ENCODE peak calls at places on chromosome 4, in eight cellular contexts. H, P, G, D, E, B, N and J are unnamed samples.
A peak's percentile ranks its signal among the peaks of the same experiment; 100 is the strongest.

GRCh38 chr4:37665347-37666009 is 20.7 kb downstream of the RELL1 start:
- DNase-seq in D (no peak), G (no peak), H (no peak), E (no peak), B (no peak), N (peak; percentile 91), P (no peak), J (no peak)

GRCh38 chr4:184514121-184514988 is 40.0 kb upstream of the IRF2 start:
- DNase-seq in B (peak; percentile 78), G (peak; percentile 23), P (peak; percentile 84), E (no peak), H (peak; percentile 95), N (peak; percentile 48), D (peak; percentile 57), J (no peak)

GRCh38 chr4:71769434-71769833 is 14.4 kb downstream of the GC start:
- DNase-seq in H (no peak), D (no peak), P (no peak), B (no peak), N (no peak), G (peak; percentile 54), E (no peak), J (no peak)

GRCh38 chr4:94758141-94758699 is 465 bp downstream of the BMPR1B start:
- DNase-seq in N (peak; percentile 49), B (peak; percentile 91), H (no peak), P (no peak), E (peak; percentile 42), G (peak; percentile 54), D (peak; percentile 89), J (no peak)

GRCh38 chr4:27692098-27692679 is 831.5 kb downstream of the STIM2 start:
- DNase-seq in H (peak; percentile 29), G (peak; percentile 61), N (peak; percentile 5), B (no peak), E (no peak), P (peak; percentile 32), D (peak; percentile 67), J (peak; percentile 52)

GRCh38 chr4:121582296-121582695 is 114.5 kb downstream of the ANXA5 start:
- DNase-seq in H (no peak), E (no peak), D (no peak), G (no peak), N (no peak), B (no peak), P (peak; percentile 35), J (no peak)

GRCh38 chr4:103887191-103887590 is 167.4 kb upstream of the TACR3 start:
- DNase-seq in E (no peak), G (no peak), H (no peak), B (no peak), N (no peak), D (no peak), P (no peak), J (no peak)

GRCh38 chr4:114386637-114387233 is 211.9 kb upstream of the UGT8 start:
- DNase-seq in N (peak; percentile 59), B (no peak), H (peak; percentile 60), E (peak; percentile 17), P (no peak), D (no peak), G (peak; percentile 55), J (peak; percentile 26)

GRCh38 chr4:120995611-120996010 is 73.1 kb upstream of the PRDM5 start:
- DNase-seq in N (no peak), B (no peak), H (no peak), D (no peak), G (no peak), E (no peak), P (no peak), J (no peak)

GRCh38 chr4:76744253-76744921 is 153.6 kb downstream of the SOWAHB start:
- DNase-seq in G (peak; percentile 28), H (peak; percentile 83), N (peak; percentile 69), P (no peak), D (no peak), B (no peak), E (no peak), J (no peak)

GRCh38 chr4:152643153-152644035 is 36.4 kb downstream of the TMEM154 start:
- DNase-seq in P (no peak), E (no peak), G (no peak), N (no peak), H (no peak), B (no peak), D (peak; percentile 55), J (peak; percentile 55)

GRCh38 chr4:173214661-173215060 is 46.0 kb downstream of the GALNT7 start:
- DNase-seq in D (no peak), H (peak; percentile 17), G (peak; percentile 25), E (no peak), P (peak; percentile 55), B (no peak), N (no peak), J (no peak)

GRCh38 chr4:15479913-15480185 is 10.2 kb downstream of the CC2D2A start:
- DNase-seq in N (no peak), H (peak; percentile 91), E (no peak), G (no peak), D (no peak), B (no peak), P (no peak), J (no peak)

GRCh38 chr4:8010618-8011017 is 71.0 kb upstream of the AFAP1 start:
- DNase-seq in G (no peak), B (peak; percentile 87), P (no peak), H (peak; percentile 57), D (no peak), E (peak; percentile 57), N (no peak), J (no peak)

DNA sequence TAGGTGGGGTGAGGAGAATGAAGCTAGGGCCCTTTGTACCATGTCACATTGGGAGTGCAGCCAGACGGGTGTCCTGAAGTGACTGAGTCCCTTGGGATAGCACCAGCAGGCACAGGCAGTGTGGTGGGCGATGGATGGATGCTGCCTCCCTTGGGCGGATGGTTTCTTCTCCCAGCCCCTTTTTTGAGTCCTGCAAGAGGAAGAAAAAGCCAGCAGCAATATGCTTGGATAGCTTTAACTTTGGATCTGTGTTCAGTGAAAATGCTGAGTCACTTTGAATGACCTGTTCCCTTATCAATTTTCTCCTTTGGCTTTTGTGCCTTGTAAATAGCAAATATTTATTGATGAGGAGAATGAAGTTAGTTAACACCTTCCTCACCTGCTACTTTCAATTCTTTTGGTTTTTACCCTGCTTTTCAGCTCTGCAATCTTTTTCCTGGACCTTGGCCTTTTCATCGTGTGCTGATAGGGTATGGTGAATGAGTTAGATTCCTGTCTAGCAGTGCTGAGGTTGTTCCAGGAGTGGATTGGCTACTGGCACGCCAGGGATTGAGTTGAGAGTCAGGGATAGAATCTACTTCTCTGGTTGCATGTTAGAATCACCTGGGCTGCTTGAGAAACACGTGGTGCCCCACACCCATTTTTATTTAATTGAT is 10.2 kb downstream of the DCUN1D4 start:
- DNase-seq in N (peak; percentile 6), G (no peak), P (no peak), H (peak; percentile 17), E (no peak), D (peak; percentile 60), B (no peak), J (no peak)
- H3K9ac ChIP-seq in N (no peak overlapping the region), G (no peak overlapping the region), P (no peak overlapping the region), H (no peak overlapping the region), E (no peak overlapping the region), D (no peak overlapping the region), B (no peak overlapping the region), J (no peak overlapping the region)

DNA sequence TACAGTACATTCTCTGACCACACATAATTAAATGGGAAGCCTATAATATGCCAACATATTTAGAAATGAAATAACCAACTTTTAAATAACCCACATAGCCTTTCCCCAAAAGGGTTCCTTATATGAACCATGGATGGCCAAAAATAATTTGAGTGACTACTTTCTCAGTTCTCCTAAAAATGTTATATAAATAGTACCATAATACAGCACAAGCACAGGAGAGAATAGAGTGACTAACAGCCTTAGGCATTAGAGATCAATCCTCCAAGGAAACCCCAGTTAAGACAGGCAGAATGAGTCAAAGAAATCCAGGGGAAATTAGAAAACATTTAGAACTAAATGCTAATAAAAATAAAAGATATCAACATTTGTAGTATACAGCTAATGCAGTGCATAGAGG is 50.2 kb downstream of the ANKRD17 start:
- DNase-seq in B (no peak), N (no peak), G (peak; percentile 14), P (peak; percentile 54), H (peak; percentile 79), D (no peak), E (no peak), J (no peak)
- H3K9ac ChIP-seq in B (no peak overlapping the region), N (no peak overlapping the region), G (no peak overlapping the region), P (no peak overlapping the region), H (no peak overlapping the region), D (no peak overlapping the region), E (no peak overlapping the region), J (no peak overlapping the region)

DNA sequence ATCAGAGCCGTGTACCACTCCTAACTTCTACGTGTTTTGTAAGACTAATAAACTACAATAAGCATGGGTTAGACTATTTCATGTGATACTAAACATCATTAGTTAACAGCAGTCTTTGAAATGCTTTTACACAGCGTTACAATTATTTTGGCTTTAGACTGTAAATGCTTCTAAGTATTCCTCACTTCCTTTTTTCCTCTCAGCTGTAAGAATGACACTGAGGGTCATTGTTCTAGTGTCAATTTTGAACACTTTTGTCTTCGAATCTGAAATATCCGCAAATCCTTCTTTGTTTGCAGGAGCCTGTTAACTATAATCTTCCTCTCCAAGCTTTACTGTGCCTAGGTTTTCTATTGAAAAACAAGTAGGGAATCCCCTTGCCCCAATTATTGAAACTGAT is 1.5 kb downstream of the ABCE1 start:
- DNase-seq in N (peak; percentile 52), H (peak; percentile 5), P (peak; percentile 16), G (peak; percentile 35), D (no peak), B (no peak), E (no peak), J (peak; percentile 8)
- H3K9ac ChIP-seq in N (peak overlapping the region; percentile 90), H (peak overlapping the region; percentile 25), P (peak overlapping the region; percentile 98), G (peak overlapping the region; percentile 98), D (no peak overlapping the region), B (peak overlapping the region; percentile 13), E (no peak overlapping the region), J (peak overlapping the region; percentile 85)

DNA sequence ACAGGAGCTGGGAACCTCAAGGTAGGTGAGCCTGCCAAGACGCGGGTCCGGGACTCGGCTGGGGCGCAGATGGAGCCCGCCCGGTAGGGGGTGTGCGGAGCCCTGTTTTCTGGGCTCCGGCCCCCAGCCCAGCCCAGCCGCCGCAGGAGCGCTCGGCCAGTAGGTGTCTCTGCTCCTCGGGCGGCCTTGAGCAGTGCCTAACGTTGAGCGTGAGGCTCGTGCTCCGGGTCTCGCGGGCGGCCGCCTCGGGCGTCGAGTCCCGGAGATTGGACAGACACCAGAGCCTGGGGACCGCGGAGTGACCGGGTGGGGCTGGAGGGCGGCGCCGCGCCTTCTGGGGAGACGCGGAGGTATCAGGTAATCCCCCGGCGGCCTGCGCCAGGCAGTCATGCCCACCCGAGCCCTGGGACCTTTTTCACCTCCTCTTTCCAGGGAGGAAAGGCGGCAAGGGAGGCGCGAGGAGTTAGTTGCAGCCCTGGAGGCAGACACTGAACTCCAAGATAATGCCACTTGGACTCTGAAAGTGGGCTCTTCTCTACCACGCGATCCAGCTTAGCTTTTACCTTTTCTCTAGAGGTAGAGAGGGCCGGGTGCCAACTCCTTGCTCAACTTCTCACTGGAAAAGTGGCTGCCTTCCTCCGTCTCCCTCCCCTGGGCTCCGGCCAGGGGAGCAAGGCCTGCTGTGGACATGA is 14.5 kb upstream of the FGG start:
- DNase-seq in N (peak; percentile 46), H (peak; percentile 6), D (peak; percentile 93), E (peak; percentile 62), B (peak; percentile 88), G (peak; percentile 41), P (peak; percentile 65), J (peak; percentile 73)
- H3K9ac ChIP-seq in N (no peak overlapping the region), H (no peak overlapping the region), D (no peak overlapping the region), E (no peak overlapping the region), B (no peak overlapping the region), G (no peak overlapping the region), P (peak overlapping the region; percentile 42), J (no peak overlapping the region)